ENCODE peak calls at places on chromosomes 1 and 21, in ten cellular contexts. A, Z, I, O, M, K, J, C, U and W are unnamed samples.

GRCh38 chr1:205444931-205445652 is 10.8 kb downstream of the BLACAT1 start:
- DNase-seq in A (no peak), Z (no peak), I (no peak), O (peak; percentile 58), M (no peak), K (peak; percentile 35), J (no peak), C (no peak), U (no peak), W (no peak)

GRCh38 chr1:45535988-45536766 is 14.4 kb upstream of the AKR1A1 start:
- DNase-seq in A (no peak), Z (no peak), I (no peak), O (no peak), M (no peak), K (no peak), J (no peak), C (no peak), U (no peak), W (no peak)

GRCh38 chr1:222654849-222655248 is 37.0 kb downstream of the MIA3 start:
- DNase-seq in A (no peak), Z (no peak), I (peak; percentile 46), O (no peak), M (peak; percentile 61), K (peak; percentile 50), J (no peak), C (peak; percentile 61), U (no peak), W (no peak)

GRCh38 chr1:38014724-38015424 is 2.3 kb downstream of the UTP11 start:
- DNase-seq in A (no peak), Z (no peak), I (no peak), O (no peak), M (no peak), K (no peak), J (no peak), C (peak; percentile 37), U (no peak), W (no peak)

GRCh38 chr1:27672750-27673112 is 739 bp upstream of the IFI6 start:
- DNase-seq in A (peak; percentile 43), Z (no peak), I (no peak), O (no peak), M (no peak), K (no peak), J (no peak), C (no peak), U (peak; percentile 55), W (no peak)

GRCh38 chr1:218209351-218209861 is 75.7 kb upstream of the RRP15 start:
- DNase-seq in A (peak; percentile 87), Z (peak; percentile 54), I (peak; percentile 59), O (no peak), M (no peak), K (no peak), J (no peak), C (no peak), U (peak; percentile 93), W (no peak)

GRCh38 chr1:3790952-3791351 is 5.3 kb downstream of the LRRC47 start:
- DNase-seq in A (no peak), Z (no peak), I (no peak), O (no peak), M (no peak), K (no peak), J (no peak), C (peak; percentile 38), U (no peak), W (no peak)

GRCh38 chr21:36730291-36731281 is 31.7 kb downstream of the SIM2 start:
- DNase-seq in A (no peak), Z (no peak), I (no peak), O (no peak), M (no peak), K (no peak), J (peak; percentile 55), C (no peak), U (no peak), W (no peak)

GRCh38 chr1:205710201-205711062 is 30.1 kb upstream of the SLC45A3 start:
- DNase-seq in A (no peak), Z (no peak), I (no peak), O (no peak), M (no peak), K (no peak), J (no peak), C (no peak), U (no peak), W (no peak)

GRCh38 chr1:206555473-206555935 is 48.2 kb downstream of the RASSF5 start:
- DNase-seq in A (no peak), Z (no peak), I (no peak), O (peak; percentile 61), M (no peak), K (peak; percentile 31), J (peak; percentile 81), C (no peak), U (no peak), W (no peak)

GRCh38 chr1:206978259-206978658 is 8.0 kb upstream of the FCAMR start:
- DNase-seq in A (no peak), Z (no peak), I (no peak), O (no peak), M (no peak), K (no peak), J (no peak), C (no peak), U (no peak), W (no peak)

GRCh38 chr1:214463596-214463995 is 87.8 kb downstream of the PTPN14 start:
- DNase-seq in A (no peak), Z (no peak), I (no peak), O (no peak), M (no peak), K (no peak), J (no peak), C (no peak), U (no peak), W (no peak)

GRCh38 chr1:3796215-3797193 is at the start of gene LRRC47:
- DNase-seq in A (peak; percentile 92), Z (peak; percentile 94), I (peak; percentile 33), O (peak; percentile 93), M (peak; percentile 95), K (peak; percentile 95), J (peak; percentile 99), C (peak; percentile 98), U (peak; percentile 87), W (peak; percentile 82)

GRCh38 chr1:213070399-213070798 is 19.4 kb downstream of the RPS6KC1 start:
- DNase-seq in A (peak; percentile 92), Z (peak; percentile 44), I (peak; percentile 32), O (no peak), M (no peak), K (no peak), J (no peak), C (no peak), U (peak; percentile 86), W (no peak)
- TF ChIP-seq CTCF in A (peak; percentile 8), Z (peak; percentile 31), I (peak; percentile 33), O (no peak), M (no peak), K (no peak), J (no peak), C (no peak), U (peak; percentile 43), W (no peak)

GRCh38 chr1:203127672-203128611 is at the start of gene ADORA1:
- DNase-seq in A (peak; percentile 31), Z (peak; percentile 65), I (no peak), O (peak; percentile 56), M (no peak), K (peak; percentile 67), J (peak; percentile 91), C (peak; percentile 68), U (peak; percentile 41), W (no peak)
- TF ChIP-seq CTCF in A (no peak), Z (no peak), I (peak; percentile 17), O (no peak), M (no peak), K (peak; percentile 10), J (no peak), C (peak; percentile 4), U (no peak), W (no peak)

GRCh38 chr1:204075116-204075636 is 2.3 kb downstream of the SOX13 start:
- DNase-seq in A (peak; percentile 12), Z (peak; percentile 35), I (no peak), O (peak; percentile 59), M (no peak), K (peak; percentile 67), J (peak; percentile 87), C (no peak), U (no peak), W (no peak)

GRCh38 chr1:204073837-204074273 is 940 bp downstream of the SOX13 start:
- DNase-seq in A (peak; percentile 28), Z (peak; percentile 27), I (no peak), O (peak; percentile 55), M (no peak), K (no peak), J (peak; percentile 86), C (no peak), U (no peak), W (no peak)

GRCh38 chr1:204074274-204075115 is 1.6 kb downstream of the SOX13 start:
- DNase-seq in A (peak; percentile 69), Z (peak; percentile 50), I (no peak), O (peak; percentile 87), M (no peak), K (peak; percentile 81), J (peak; percentile 93), C (peak; percentile 75), U (peak; percentile 52), W (peak; percentile 43)

GRCh38 chr1:204070895-204071294 is 2.0 kb upstream of the SOX13 start:
- DNase-seq in A (no peak), Z (no peak), I (no peak), O (no peak), M (no peak), K (no peak), J (no peak), C (no peak), U (no peak), W (no peak)

DNA sequence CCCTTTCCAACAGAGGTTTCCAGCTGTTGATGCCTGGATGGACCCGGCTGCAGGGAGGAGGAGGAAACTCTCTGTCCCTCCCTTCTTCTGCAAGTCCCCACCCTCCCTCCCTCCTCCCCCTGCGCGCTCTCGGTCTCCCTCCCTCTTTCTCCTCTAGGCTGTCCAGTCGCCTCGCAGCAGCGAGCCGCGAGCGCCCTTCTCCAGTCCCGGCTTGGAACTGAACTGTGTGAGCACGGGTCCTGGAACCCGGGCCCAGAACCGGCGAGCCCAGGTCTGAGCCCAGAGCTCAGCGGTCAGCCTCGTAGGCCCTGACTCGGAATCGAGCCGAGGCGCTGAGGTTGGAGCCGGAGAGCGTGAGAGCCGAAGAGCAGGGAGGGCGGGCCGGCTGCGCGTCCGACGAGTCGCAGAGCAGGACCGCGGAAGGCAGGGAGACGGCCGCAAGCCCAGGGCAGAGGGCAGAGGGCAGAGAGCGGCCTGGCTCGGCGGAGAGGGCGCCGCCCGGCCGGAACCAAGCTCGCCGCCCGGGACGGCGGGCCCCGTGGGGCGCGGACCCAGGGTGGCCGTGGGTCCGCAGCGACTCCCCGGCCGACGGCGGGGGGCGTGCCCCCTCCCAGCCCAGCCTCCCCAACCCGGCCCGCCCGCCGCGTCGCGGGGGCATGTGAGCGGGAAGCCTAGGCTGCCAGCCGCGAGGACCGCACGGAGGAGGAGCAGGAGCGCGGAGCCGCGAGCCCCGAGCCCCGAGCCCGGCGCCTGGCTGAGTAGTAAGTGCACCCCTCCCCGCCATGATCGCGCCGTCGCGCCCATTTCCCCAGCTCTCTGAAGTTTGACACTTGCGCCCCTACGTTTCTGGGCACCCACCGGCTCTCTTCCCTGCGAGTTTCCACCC is at the start of gene SOX13:
- DNase-seq in A (peak; percentile 91), Z (peak; percentile 91), I (peak; percentile 62), O (peak; percentile 84), M (no peak), K (peak; percentile 92), J (peak; percentile 93), C (peak; percentile 89), U (peak; percentile 85), W (peak; percentile 61)
- TF ChIP-seq CTCF in A (peak; percentile 9), Z (peak; percentile 23), I (peak; percentile 39), O (no peak), M (no peak), K (no peak), J (no peak), C (peak; percentile 21), U (peak; percentile 24), W (no peak)

GRCh38 chr1:29559055-29559454 is 322.7 kb downstream of the PTPRU start:
- DNase-seq in A (no peak), Z (no peak), I (no peak), O (no peak), M (no peak), K (no peak), J (no peak), C (no peak), U (no peak), W (no peak)
- TF ChIP-seq CTCF in A (no peak), Z (no peak), I (no peak), O (no peak), M (no peak), K (no peak), J (no peak), C (no peak), U (no peak), W (no peak)